ENCODE peak calls at places on chromosomes 5 and 9, in nine cellular contexts. R is osteoblast; B is heart left ventricle; J is A549; G is H1; U is left ventricle myocardium inferior; Q is PC-3; L is CD8-positive, alpha-beta T cell; E is mammary epithelial cell. F is an unnamed sample. For H3K4me1, the result is how much of the 10 kb centered on the place peaks cover.

GRCh38 chr5:148005788-148006520 is 57.8 kb upstream of the SPINK5 start:
- DNase-seq in B (no peak), R (no peak), Q (peak), U (no peak), G (peak), J (peak), E (no peak), L (no peak), F (peak)

GRCh38 chr9:96605328-96605727 is 14.3 kb downstream of the CDC14B start:
- DNase-seq in R (no peak), U (no peak), Q (no peak), G (no peak), J (no peak), E (no peak), L (no peak), B (no peak), F (no peak)

GRCh38 chr5:127001621-127002296 is 28.6 kb downstream of the MARCHF3 start:
- DNase-seq in Q (peak), R (peak), U (no peak), G (no peak), B (no peak), J (peak), E (no peak), L (no peak), F (no peak)

GRCh38 chr9:14278291-14278721 is 35.6 kb downstream of the NFIB start:
- DNase-seq in Q (peak), E (peak), U (no peak), L (no peak), R (no peak), B (no peak), J (no peak), G (no peak), F (no peak)

GRCh38 chr9:99319048-99319447 is 97.0 kb downstream of the SEC61B start:
- DNase-seq in G (no peak), U (no peak), Q (no peak), B (no peak), R (no peak), E (no peak), J (no peak), L (no peak), F (no peak)

GRCh38 chr5:4868140-4868735 is 271.9 kb upstream of the ADAMTS16 start:
- DNase-seq in G (peak), R (peak), E (peak), J (peak), B (peak), L (peak), U (peak), Q (peak), F (peak)

GRCh38 chr9:76717611-76718010 is 46.6 kb upstream of the PCA3 start:
- DNase-seq in Q (no peak), J (no peak), B (no peak), E (no peak), L (no peak), G (no peak), R (peak), U (no peak), F (no peak)

GRCh38 chr5:83035373-83036170 is 41.6 kb downstream of the TMEM167A start:
- DNase-seq in J (no peak), R (no peak), Q (no peak), U (peak), E (no peak), G (no peak), B (peak), L (no peak), F (peak)

GRCh38 chr5:17123785-17124184 is 93.6 kb upstream of the BASP1 start:
- DNase-seq in B (no peak), U (no peak), Q (no peak), L (no peak), G (no peak), R (no peak), J (no peak), E (no peak), F (no peak)

GRCh38 chr5:134004626-134005414 is at the start of gene VDAC1:
- DNase-seq in Q (peak), E (peak), R (peak), G (peak), J (peak), B (peak), U (peak), L (peak), F (peak)

GRCh38 chr9:31574006-31574750 is 810.3 kb upstream of the ACO1 start:
- DNase-seq in L (no peak), U (no peak), B (no peak), J (no peak), Q (peak), R (no peak), E (peak), G (no peak), F (no peak)

GRCh38 chr5:21919417-21920022 is 933.6 kb downstream of the CDH12 start:
- DNase-seq in G (no peak), E (peak), L (no peak), J (peak), Q (peak), R (peak), B (no peak), U (no peak), F (peak)

GRCh38 chr5:132459031-132459982 is 31.3 kb downstream of the IRF1 start:
- DNase-seq in G (no peak), L (no peak), B (no peak), R (peak), E (no peak), U (no peak), J (no peak), Q (peak), F (no peak)

GRCh38 chr5:91469517-91470165 is 86.5 kb upstream of the ARRDC3 start:
- DNase-seq in L (no peak), U (no peak), J (no peak), E (no peak), R (no peak), B (no peak), G (no peak), Q (peak), F (peak)

GRCh38 chr5:112691341-112691685 is 46.4 kb upstream of the APC start:
- DNase-seq in B (no peak), G (no peak), R (no peak), J (no peak), U (no peak), E (no peak), L (no peak), Q (no peak), F (no peak)

GRCh38 chr5:33343661-33344327 is 97.0 kb upstream of the TARS1 start:
- DNase-seq in U (no peak), E (peak), G (no peak), R (peak), Q (peak), B (no peak), J (peak), L (no peak), F (no peak)

GRCh38 chr5:62457071-62457470 is 44.5 kb downstream of the IPO11 start:
- DNase-seq in G (no peak), L (no peak), U (no peak), J (no peak), B (no peak), R (peak), E (peak), Q (peak), F (no peak)

GRCh38 chr5:60677831-60678664 is 21.9 kb downstream of the DEPDC1B start:
- DNase-seq in J (peak), B (no peak), E (peak), L (no peak), R (peak), G (no peak), Q (peak), U (no peak), F (no peak)

GRCh38 chr5:139058121-139058520 is 140.0 kb downstream of the SIL1 start:
- DNase-seq in U (no peak), J (no peak), L (no peak), E (peak), R (no peak), G (no peak), Q (no peak), B (no peak), F (no peak)

GRCh38 chr9:135485385-135485784 is 5.8 kb downstream of the PPP1R26 start:
- DNase-seq in B (no peak), G (no peak), Q (no peak), L (no peak), E (no peak), J (no peak), U (no peak), R (peak), F (no peak)

GRCh38 chr9:35342221-35342620 is 147.7 kb upstream of the RUSC2 start:
- DNase-seq in G (no peak), U (no peak), E (no peak), R (no peak), Q (no peak), J (no peak), L (no peak), B (no peak), F (no peak)

GRCh38 chr5:73494716-73495115 is 3.5 kb upstream of the BTF3 start:
- DNase-seq in E (no peak), G (no peak), J (no peak), L (no peak), R (no peak), B (no peak), U (no peak), Q (no peak), F (no peak)

GRCh38 chr9:27261517-27262211 is 35.3 kb downstream of the EQTN start:
- DNase-seq in U (no peak), R (no peak), L (no peak), Q (peak), B (no peak), E (peak), G (no peak), J (no peak), F (no peak)

GRCh38 chr5:74112372-74112875 is 486.4 kb downstream of the ARHGEF28 start:
- DNase-seq in Q (no peak), E (no peak), U (no peak), B (no peak), G (no peak), J (no peak), L (no peak), R (no peak), F (no peak)

GRCh38 chr5:171630047-171630669 is 155.5 kb upstream of the SMIM23 start:
- DNase-seq in G (peak), R (peak), E (peak), L (no peak), B (peak), U (peak), Q (peak), J (peak), F (peak)

GRCh38 chr5:4511996-4512656 is 628.0 kb upstream of the ADAMTS16 start:
- DNase-seq in J (peak), E (peak), U (peak), G (peak), B (peak), L (no peak), R (no peak), Q (peak), F (peak)

GRCh38 chr9:129176786-129177442 is 1.1 kb downstream of the IER5L start:
- DNase-seq in Q (peak), U (peak), R (peak), L (no peak), E (peak), J (peak), B (peak), G (peak), F (peak)

GRCh38 chr5:105735704-105736103 is 1935.0 kb downstream of the EFNA5 start:
- DNase-seq in J (no peak), B (no peak), Q (peak), U (no peak), L (no peak), R (no peak), E (no peak), G (no peak), F (no peak)

GRCh38 chr5:56443826-56444225 is 210.7 kb upstream of the ANKRD55 start:
- DNase-seq in L (no peak), R (no peak), E (no peak), B (no peak), J (no peak), U (no peak), G (no peak), Q (no peak), F (no peak)

GRCh38 chr5:153903321-153903720 is 135.4 kb downstream of the FAM114A2 start:
- DNase-seq in J (no peak), G (no peak), U (no peak), R (no peak), L (no peak), Q (no peak), B (no peak), E (no peak), F (no peak)

GRCh38 chr5:153901449-153901848 is 137.3 kb downstream of the FAM114A2 start:
- DNase-seq in Q (no peak), E (peak), G (no peak), J (no peak), R (no peak), B (no peak), L (no peak), U (no peak), F (no peak)

GRCh38 chr5:153907170-153907775 is 131.4 kb downstream of the FAM114A2 start:
- DNase-seq in B (no peak), L (no peak), U (no peak), G (no peak), Q (no peak), R (no peak), J (no peak), E (no peak), F (no peak)

GRCh38 chr5:153902026-153902425 is 136.7 kb downstream of the FAM114A2 start:
- DNase-seq in L (no peak), Q (no peak), B (no peak), E (no peak), U (no peak), G (no peak), R (no peak), J (no peak), F (no peak)

GRCh38 chr5:153905214-153905613 is 133.5 kb downstream of the FAM114A2 start:
- DNase-seq in Q (no peak), U (no peak), B (no peak), J (no peak), G (no peak), R (no peak), E (no peak), L (no peak), F (no peak)
- TF ChIP-seq CTCF in Q (no peak), U (no peak), B (no peak), J (no peak), G (no peak), R (peak), E (no peak), L (no peak), F (peak)

GRCh38 chr9:131658753-131659129 is 81.1 kb downstream of the RAPGEF1 start:
- DNase-seq in R (no peak), J (no peak), B (no peak), L (no peak), G (no peak), U (no peak), Q (no peak), E (no peak), F (no peak)
- H3K4me1 ChIP-seq in R (under half), J (under half), B (under half), L (under half), G (under half), U (half or more), Q (under half), E (under half), F (under half)

DNA sequence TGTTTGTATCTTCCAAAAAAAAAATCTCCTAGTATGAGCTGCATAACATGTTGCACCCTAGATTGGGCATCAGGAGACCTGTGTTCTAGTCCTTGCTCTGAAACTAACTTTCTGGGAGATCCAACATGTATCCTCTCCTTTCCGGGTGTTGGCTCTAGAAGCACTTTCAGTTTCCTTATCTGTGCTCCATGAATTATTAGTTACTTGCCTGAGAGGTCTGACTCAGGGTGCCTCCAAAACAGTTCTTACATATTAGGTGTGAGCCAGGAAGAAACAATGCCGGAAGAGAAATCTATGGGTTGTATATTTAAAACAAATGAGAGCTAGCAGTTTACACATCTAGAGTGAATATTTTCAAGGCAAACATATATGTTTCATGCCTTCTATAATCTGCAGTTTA is 36.7 kb upstream of the SLC36A2 start:
- DNase-seq in G (no peak), L (no peak), R (no peak), Q (peak), E (peak), J (no peak), B (no peak), U (no peak), F (no peak)
- TF ChIP-seq CTCF in G (no peak), L (no peak), R (no peak), Q (no peak), E (no peak), J (no peak), B (no peak), U (no peak), F (no peak)

DNA sequence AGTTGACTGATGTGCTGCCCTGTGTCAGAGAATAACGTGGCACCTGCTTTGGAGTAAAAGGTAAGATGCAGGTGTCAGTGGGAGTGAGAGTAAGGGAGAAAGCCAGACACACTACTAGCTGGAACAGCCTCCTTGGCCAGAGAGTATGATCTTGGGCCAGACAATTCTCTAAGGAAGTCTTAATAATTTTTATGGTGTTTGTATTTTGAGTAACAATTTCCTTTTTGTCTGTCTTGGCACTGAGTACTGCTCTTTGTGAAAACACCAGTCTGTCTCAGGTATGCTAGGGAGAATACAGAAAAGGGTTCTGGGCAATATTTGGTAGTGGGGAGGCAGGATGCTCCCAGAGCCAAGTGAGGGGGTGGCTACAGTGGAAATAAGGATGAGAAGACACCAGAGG is 20.7 kb upstream of the PRDM6 start:
- DNase-seq in R (no peak), Q (peak), G (no peak), U (no peak), E (no peak), B (no peak), L (no peak), J (no peak), F (no peak)
- H3K4me1 ChIP-seq in R (under half), Q (under half), G (under half), U (under half), E (under half), B (under half), L (under half), J (under half), F (under half)

GRCh38 chr5:142441638-142442037 is 116.8 kb upstream of the SPRY4 start:
- DNase-seq in G (no peak), J (no peak), B (peak), Q (no peak), U (no peak), R (no peak), E (no peak), L (no peak), F (no peak)
- TF ChIP-seq CTCF in G (no peak), J (no peak), B (no peak), Q (no peak), U (peak), R (no peak), E (no peak), L (no peak), F (no peak)

DNA sequence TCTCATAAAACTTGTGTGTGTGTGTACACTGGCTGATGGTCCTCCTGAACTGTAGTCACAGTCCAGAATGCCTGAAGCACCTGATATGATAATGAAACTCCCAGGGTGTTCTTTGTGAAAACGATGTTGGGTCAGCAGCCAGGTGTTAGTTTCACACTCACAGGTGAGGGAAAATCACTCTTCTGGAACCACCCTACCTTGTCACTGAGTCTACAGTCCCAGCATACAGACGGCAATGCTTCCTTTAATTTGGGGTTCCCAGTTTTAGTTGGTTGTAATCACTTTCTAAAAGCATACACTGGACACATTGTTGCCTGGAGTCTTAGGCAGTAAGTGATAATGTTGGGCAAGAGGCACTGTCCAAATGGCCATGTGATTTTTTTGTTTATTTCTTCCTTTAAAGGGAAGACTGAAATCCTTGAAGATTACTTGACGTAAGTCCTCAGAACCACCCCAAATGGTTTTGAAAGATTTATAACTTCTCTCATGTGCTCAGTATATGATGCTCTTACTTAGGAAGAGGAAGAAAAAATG is 18.2 kb upstream of the MGAT1 start:
- DNase-seq in R (no peak), Q (no peak), B (no peak), E (no peak), L (no peak), G (no peak), U (no peak), J (no peak), F (no peak)
- H3K4me1 ChIP-seq in R (under half), Q (under half), B (half or more), E (under half), L (under half), G (under half), U (half or more), J (under half), F (under half)

GRCh38 chr9:87656485-87656884 is 69.4 kb upstream of the CTSL start:
- DNase-seq in R (peak), L (no peak), B (no peak), J (no peak), E (no peak), U (no peak), Q (no peak), G (no peak), F (no peak)
- TF ChIP-seq CTCF in R (no peak), L (no peak), B (no peak), J (no peak), E (no peak), U (no peak), Q (no peak), G (no peak), F (no peak)

GRCh38 chr9:127567119-127567897 is 44.8 kb upstream of the STXBP1 start:
- DNase-seq in Q (peak), G (no peak), U (peak), J (peak), B (peak), E (peak), L (no peak), R (peak), F (no peak)

GRCh38 chr9:127568971-127569818 is 42.9 kb upstream of the STXBP1 start:
- DNase-seq in U (peak), B (peak), Q (peak), L (peak), G (peak), R (peak), E (peak), J (peak), F (peak)

GRCh38 chr9:127567898-127568617 is 44.0 kb upstream of the STXBP1 start:
- DNase-seq in L (no peak), Q (no peak), J (no peak), U (no peak), E (no peak), G (peak), B (peak), R (peak), F (no peak)

GRCh38 chr9:127569819-127570401 is 42.2 kb upstream of the STXBP1 start:
- DNase-seq in R (peak), G (no peak), U (no peak), L (peak), B (no peak), Q (peak), J (peak), E (peak), F (no peak)

GRCh38 chr9:127568618-127568970 is 43.5 kb upstream of the STXBP1 start:
- DNase-seq in L (no peak), J (no peak), B (no peak), U (no peak), Q (no peak), E (no peak), G (no peak), R (peak), F (no peak)
- H3K4me1 ChIP-seq in L (under half), J (half or more), B (under half), U (half or more), Q (half or more), E (half or more), G (under half), R (half or more), F (under half)